ENCODE peak calls at places on chromosomes 11 and 22, in eight cellular contexts. I is choroid plexus epithelial cell; B is AG04450; Z is tibial nerve; C is PC-3; Q is CD8-positive, alpha-beta T cell; N is MM.1S; H is endothelial cell. W is an unnamed sample.

GRCh38 chr11:96228472-96228871 is 114.5 kb downstream of the MAML2 start:
- DNase-seq in H (no peak), Z (peak), Q (no peak), N (no peak), C (peak), I (peak), B (peak), W (no peak)

GRCh38 chr11:22730319-22730718 is 63.9 kb downstream of the GAS2 start:
- DNase-seq in Z (no peak), B (no peak), Q (no peak), I (peak), C (peak), N (peak), H (no peak), W (no peak)

GRCh38 chr11:78429667-78430066 is 12.0 kb upstream of the GAB2 start:
- DNase-seq in H (no peak), I (no peak), Z (no peak), B (no peak), Q (no peak), C (no peak), N (peak), W (no peak)

GRCh38 chr22:48179571-48180546 is 1417.4 kb downstream of the TBC1D22A start:
- DNase-seq in Z (no peak), I (no peak), C (no peak), Q (no peak), B (no peak), H (no peak), N (no peak), W (no peak)

GRCh38 chr11:79200398-79201070 is 240.3 kb downstream of the TENM4 start:
- DNase-seq in Q (no peak), Z (no peak), I (no peak), H (no peak), C (no peak), B (no peak), N (no peak), W (no peak)

GRCh38 chr11:62545437-62546243 is 966 bp downstream of the AHNAK start:
- DNase-seq in Z (peak), H (peak), I (peak), C (peak), N (no peak), Q (peak), B (peak), W (no peak)

GRCh38 chr11:112017538-112017937 is 7.7 kb upstream of the DLAT start:
- DNase-seq in B (no peak), H (no peak), Z (no peak), Q (no peak), I (peak), C (no peak), N (no peak), W (no peak)

GRCh38 chr11:77189588-77190210 is 61.7 kb downstream of the MYO7A start:
- DNase-seq in Z (no peak), I (no peak), N (no peak), H (no peak), B (no peak), Q (no peak), C (no peak), W (no peak)

GRCh38 chr11:15873501-15873900 is 482.8 kb downstream of the SOX6 start:
- DNase-seq in H (no peak), I (no peak), B (no peak), Z (no peak), C (no peak), N (no peak), Q (no peak), W (no peak)

GRCh38 chr11:116093481-116093880 is 589.3 kb upstream of the CADM1 start:
- DNase-seq in B (no peak), N (no peak), Z (no peak), C (no peak), Q (no peak), H (no peak), I (no peak), W (no peak)

GRCh38 chr22:50706481-50707125 is 31.4 kb upstream of the ACR start:
- DNase-seq in H (no peak), Q (no peak), N (no peak), C (no peak), I (no peak), Z (no peak), B (no peak), W (no peak)

GRCh38 chr11:31968774-31969433 is 122.0 kb upstream of the RCN1 start:
- DNase-seq in N (no peak), Z (no peak), I (peak), Q (no peak), B (no peak), C (peak), H (no peak), W (no peak)

GRCh38 chr11:67534070-67534679 is 10.9 kb upstream of the CABP2 start:
- DNase-seq in N (no peak), C (peak), Q (no peak), I (no peak), Z (no peak), H (no peak), B (no peak), W (no peak)

GRCh38 chr11:100574894-100575769 is 112.0 kb upstream of the ARHGAP42 start:
- DNase-seq in N (peak), Q (no peak), H (no peak), C (peak), B (no peak), Z (no peak), I (peak), W (no peak)

GRCh38 chr22:21982338-21982965 is at the start of gene TOP3B:
- DNase-seq in Q (peak), N (peak), I (peak), Z (peak), H (peak), C (peak), B (peak), W (peak)

GRCh38 chr11:62665630-62666258 is 632 bp downstream of the CSKMT start:
- DNase-seq in B (no peak), Z (no peak), Q (peak), H (peak), I (peak), C (no peak), N (peak), W (peak)

GRCh38 chr11:11975201-11976092 is 33.0 kb downstream of the DKK3 start:
- DNase-seq in B (no peak), N (no peak), C (peak), Z (no peak), I (no peak), Q (no peak), H (no peak), W (no peak)

GRCh38 chr11:3200388-3201111 is 18.1 kb downstream of the MRGPRG start:
- DNase-seq in B (no peak), Z (no peak), H (no peak), N (no peak), Q (no peak), C (no peak), I (no peak), W (no peak)

GRCh38 chr22:47620391-47620790 is 857.9 kb downstream of the TBC1D22A start:
- DNase-seq in I (no peak), C (no peak), H (no peak), B (no peak), Q (peak), Z (no peak), N (no peak), W (no peak)

GRCh38 chr11:65551572-65552398 is 6.4 kb downstream of the LTBP3 start:
- DNase-seq in H (peak), Q (peak), I (no peak), Z (no peak), N (peak), C (peak), B (no peak), W (peak)

GRCh38 chr11:212150-213100 is 4.9 kb downstream of the RIC8A start:
- DNase-seq in C (no peak), Z (no peak), I (no peak), N (no peak), H (no peak), B (no peak), Q (no peak), W (no peak)

GRCh38 chr11:22558638-22559037 is 67.0 kb downstream of the FANCF start:
- DNase-seq in N (no peak), C (no peak), I (peak), Z (no peak), H (no peak), Q (no peak), B (no peak), W (no peak)

GRCh38 chr11:2445948-2446551 is 1.2 kb downstream of the KCNQ1 start:
- DNase-seq in Q (no peak), H (no peak), C (no peak), I (no peak), Z (no peak), B (no peak), N (no peak), W (no peak)

GRCh38 chr11:47617417-47617809 is 23.2 kb upstream of the C1QTNF4 start:
- DNase-seq in Q (no peak), C (peak), I (peak), Z (no peak), N (peak), H (no peak), B (peak), W (no peak)

GRCh38 chr11:47510231-47510630 is 42.7 kb downstream of the CELF1 start:
- DNase-seq in N (no peak), I (no peak), H (no peak), Z (no peak), B (no peak), C (peak), Q (no peak), W (no peak)

GRCh38 chr22:19176175-19176630 is 2.3 kb downstream of the SLC25A1 start:
- DNase-seq in N (no peak), B (no peak), Z (no peak), I (no peak), H (no peak), C (no peak), Q (no peak), W (no peak)

GRCh38 chr11:68827733-68828132 is 14.0 kb downstream of the CPT1A start:
- DNase-seq in N (no peak), I (no peak), H (no peak), Z (no peak), B (no peak), C (no peak), Q (no peak), W (no peak)

GRCh38 chr11:68828155-68828931 is 13.4 kb downstream of the CPT1A start:
- DNase-seq in Z (no peak), B (no peak), N (no peak), Q (no peak), H (no peak), C (no peak), I (no peak), W (no peak)

GRCh38 chr11:68822546-68822945 is 19.2 kb downstream of the CPT1A start:
- DNase-seq in B (no peak), C (no peak), N (no peak), I (no peak), Q (no peak), H (no peak), Z (no peak), W (no peak)

GRCh38 chr11:68826726-68827125 is 15.0 kb downstream of the CPT1A start:
- DNase-seq in Q (no peak), B (no peak), N (no peak), I (no peak), C (no peak), Z (no peak), H (no peak), W (no peak)

DNA sequence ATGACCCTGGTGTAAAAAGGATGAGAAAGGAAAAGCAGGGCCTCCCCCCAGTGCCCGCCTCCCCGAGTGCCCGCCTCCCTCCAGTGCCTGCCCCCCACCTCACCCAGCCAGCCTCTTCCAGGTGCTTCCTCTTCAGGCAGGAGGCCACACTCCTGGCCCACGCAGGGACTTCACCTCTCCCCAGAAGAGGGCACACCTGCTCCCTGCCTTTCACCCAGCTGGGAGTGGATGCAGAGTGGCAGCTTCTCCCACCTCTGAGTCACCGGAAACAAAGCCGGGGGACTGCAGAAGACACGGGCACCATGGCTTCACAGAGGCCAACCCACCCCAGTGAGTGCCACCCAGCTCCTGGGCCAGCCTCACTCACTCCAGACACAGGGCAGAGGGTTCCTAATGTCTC is 16.1 kb downstream of the CPT1A start:
- DNase-seq in C (peak), H (no peak), I (no peak), Z (no peak), N (peak), B (no peak), Q (peak), W (peak)
- TF ChIP-seq CTCF in C (peak), H (no peak), I (no peak), Z (no peak), N (peak), B (no peak), Q (peak), W (peak)

GRCh38 chr11:103927535-103927934 is 108.9 kb upstream of the DDI1 start:
- DNase-seq in N (peak), Q (no peak), Z (no peak), H (no peak), I (peak), C (peak), B (no peak), W (no peak)
- TF ChIP-seq CTCF in N (peak), Q (no peak), Z (no peak), H (no peak), I (peak), C (peak), B (peak), W (peak)

DNA sequence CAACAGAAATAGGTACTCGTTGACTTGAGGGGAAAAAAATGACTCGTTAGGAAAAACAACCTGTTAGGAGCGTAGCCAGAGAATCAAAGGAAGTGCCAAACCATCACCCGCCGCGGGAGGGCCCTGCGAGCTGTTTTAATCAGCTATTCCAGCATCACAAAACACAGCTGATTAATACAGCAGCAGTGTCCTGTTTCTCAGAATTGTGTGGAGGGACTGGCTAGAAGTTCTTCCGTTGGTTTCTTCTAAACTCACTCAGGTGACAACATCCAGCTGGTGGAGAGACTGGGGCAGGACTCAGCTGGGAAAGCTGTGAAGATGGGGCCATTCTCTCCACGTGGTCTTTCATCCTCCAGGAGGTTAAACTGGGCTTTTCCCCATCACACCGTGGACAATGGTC is 28.0 kb downstream of the HSPA8 start:
- DNase-seq in Z (no peak), H (no peak), B (no peak), I (no peak), Q (no peak), N (no peak), C (no peak), W (no peak)
- TF ChIP-seq CTCF in Z (no peak), H (no peak), B (peak), I (peak), Q (no peak), N (no peak), C (no peak), W (no peak)

GRCh38 chr22:49536571-49537131 is 291.0 kb downstream of the BRD1 start:
- DNase-seq in I (no peak), Q (no peak), Z (no peak), B (no peak), C (no peak), N (no peak), H (peak), W (no peak)
- TF ChIP-seq CTCF in I (no peak), Q (no peak), Z (no peak), B (no peak), C (no peak), N (no peak), H (no peak), W (no peak)

GRCh38 chr11:133966924-133967598 is 10.3 kb upstream of the IGSF9B start:
- DNase-seq in Q (peak), N (no peak), H (peak), C (no peak), B (no peak), Z (no peak), I (no peak), W (no peak)
- TF ChIP-seq CTCF in Q (peak), N (no peak), H (peak), C (no peak), B (peak), Z (no peak), I (no peak), W (no peak)

GRCh38 chr11:134331565-134332188 is at the start of gene GLB1L2:
- DNase-seq in H (peak), N (no peak), Z (peak), Q (peak), B (no peak), I (peak), C (peak), W (peak)

GRCh38 chr11:134332782-134333181 is 994 bp downstream of the GLB1L2 start:
- DNase-seq in Q (no peak), N (no peak), Z (no peak), B (no peak), I (no peak), C (no peak), H (no peak), W (no peak)

GRCh38 chr11:134333312-134333711 is 1.5 kb downstream of the GLB1L2 start:
- DNase-seq in B (no peak), H (no peak), Q (no peak), Z (no peak), I (peak), N (no peak), C (no peak), W (no peak)

GRCh38 chr11:134330611-134331564 is 900 bp upstream of the GLB1L2 start:
- DNase-seq in B (no peak), Q (no peak), N (no peak), H (no peak), I (no peak), C (no peak), Z (no peak), W (no peak)

GRCh38 chr11:134332189-134332631 is 422 bp downstream of the GLB1L2 start:
- DNase-seq in Q (no peak), H (peak), I (no peak), B (no peak), Z (no peak), N (no peak), C (no peak), W (no peak)
- TF ChIP-seq CTCF in Q (no peak), H (no peak), I (no peak), B (no peak), Z (no peak), N (no peak), C (no peak), W (no peak)

DNA sequence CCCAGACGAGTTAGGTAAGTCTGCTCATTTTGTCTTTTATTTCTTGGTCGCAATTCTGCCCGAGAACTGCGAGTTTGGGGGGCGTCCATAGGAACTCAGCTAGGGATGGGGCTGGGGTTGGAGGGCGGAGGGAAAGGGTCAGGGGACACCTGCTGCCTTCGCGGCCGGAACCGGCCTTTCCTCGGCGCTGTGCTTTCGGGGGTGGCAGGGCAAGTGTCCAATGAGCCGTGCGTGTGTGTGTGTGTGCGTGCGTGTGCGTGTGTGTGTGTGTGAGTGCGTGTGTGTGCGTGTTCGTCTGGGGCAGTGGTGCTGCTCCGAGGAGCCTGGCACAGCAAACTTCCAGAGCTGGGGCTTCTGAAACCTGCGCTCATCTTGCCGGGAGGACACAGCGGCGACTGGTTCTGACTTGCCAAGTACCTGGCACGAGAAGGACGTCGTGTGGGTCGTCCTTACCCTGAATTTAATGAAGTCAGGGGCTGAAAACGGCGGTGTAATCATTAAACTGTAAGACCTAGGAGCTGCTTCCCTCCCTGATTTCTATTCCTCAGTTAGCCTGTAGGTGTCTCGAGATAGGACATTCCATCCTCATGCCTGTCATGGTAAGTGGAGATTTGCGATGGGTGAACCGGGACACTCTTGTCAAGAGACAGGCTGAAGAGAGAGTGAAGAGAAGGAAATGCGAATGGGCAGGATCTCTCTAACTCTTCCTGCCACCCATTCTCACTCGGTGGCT is 27.0 kb upstream of the AMOTL1 start:
- DNase-seq in Z (no peak), N (peak), B (no peak), H (peak), C (peak), I (peak), Q (no peak), W (no peak)
- TF ChIP-seq CTCF in Z (peak), N (peak), B (peak), H (peak), C (peak), I (peak), Q (no peak), W (no peak)

DNA sequence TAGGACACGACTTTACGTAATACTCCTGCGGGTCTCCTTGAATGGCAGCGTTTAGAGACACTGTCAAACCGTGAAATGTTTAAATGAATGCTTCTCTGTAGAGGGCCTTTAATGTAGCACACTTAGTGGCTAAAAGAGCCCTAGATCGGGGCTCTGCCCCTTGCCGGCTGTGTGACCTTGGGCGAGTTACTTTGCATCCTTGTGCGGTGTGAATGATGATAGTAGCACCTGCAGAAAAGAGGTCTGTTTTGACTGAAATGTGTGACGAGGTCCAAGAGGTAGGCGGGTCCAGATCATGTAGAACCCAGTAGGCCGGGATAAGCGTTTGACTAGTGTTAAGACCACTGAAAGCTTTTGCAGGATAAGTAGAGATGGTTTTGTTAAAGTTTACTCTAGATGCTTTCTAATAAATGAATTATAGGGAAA is 866 bp downstream of the MED17 start:
- DNase-seq in B (no peak), Z (no peak), H (no peak), C (no peak), Q (no peak), I (peak), N (no peak), W (no peak)
- TF ChIP-seq CTCF in B (no peak), Z (peak), H (no peak), C (no peak), Q (no peak), I (no peak), N (no peak), W (no peak)

GRCh38 chr22:23037429-23038333 is 32.6 kb upstream of the GNAZ start:
- DNase-seq in Z (no peak), B (no peak), Q (no peak), H (no peak), I (no peak), C (no peak), N (no peak), W (no peak)

GRCh38 chr22:23035557-23036277 is 34.6 kb upstream of the GNAZ start:
- DNase-seq in B (no peak), I (no peak), N (peak), H (no peak), Z (no peak), C (no peak), Q (no peak), W (no peak)

GRCh38 chr22:23038902-23039301 is 31.4 kb upstream of the GNAZ start:
- DNase-seq in Q (no peak), C (no peak), I (no peak), H (no peak), Z (no peak), B (no peak), N (no peak), W (no peak)

GRCh38 chr22:23036684-23037428 is 33.5 kb upstream of the GNAZ start:
- DNase-seq in Q (no peak), I (peak), Z (no peak), H (no peak), C (peak), N (no peak), B (no peak), W (no peak)

DNA sequence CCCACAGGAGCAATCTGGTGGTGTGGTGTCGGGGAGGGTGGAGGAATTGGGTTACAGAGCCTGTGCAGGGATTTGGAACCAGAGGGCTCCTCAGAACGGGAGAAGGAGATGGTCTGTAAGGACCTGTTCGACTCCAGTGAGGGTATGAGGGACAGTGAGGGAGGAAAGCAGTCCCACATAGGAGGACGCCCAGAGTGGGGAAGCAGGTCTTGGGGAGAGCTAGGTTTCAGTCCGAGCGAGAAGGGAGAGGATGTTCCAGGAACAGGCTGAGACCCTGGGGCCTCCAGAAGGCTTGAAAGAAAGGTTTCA is 32.0 kb upstream of the GNAZ start:
- DNase-seq in N (no peak), I (no peak), B (no peak), Q (no peak), H (no peak), C (no peak), Z (no peak), W (no peak)
- TF ChIP-seq CTCF in N (no peak), I (no peak), B (no peak), Q (no peak), H (no peak), C (no peak), Z (no peak), W (no peak)